ENCODE peak calls at places on chromosomes 6 and 20, in five cellular contexts. K, E, Z, W and Q are unnamed samples.

GRCh38 chr6:55869731-55870130 is 5.7 kb downstream of the BMP5 start:
- DNase-seq in E (no peak), W (no peak), Z (no peak), K (no peak), Q (no peak)

GRCh38 chr6:29679962-29680361 is 990 bp downstream of the ZFP57 start:
- DNase-seq in E (no peak), K (no peak), Z (no peak), W (peak), Q (no peak)

GRCh38 chr20:60967431-60968316 is 284.4 kb upstream of the CDH4 start:
- DNase-seq in E (no peak), W (no peak), K (no peak), Z (no peak), Q (no peak)

GRCh38 chr6:44269921-44270525 is at the start of gene TMEM151B:
- DNase-seq in E (no peak), Z (peak), K (no peak), W (no peak), Q (no peak)

GRCh38 chr20:4233520-4233919 is 218.2 kb upstream of the RNF24 start:
- DNase-seq in E (no peak), K (no peak), W (peak), Z (no peak), Q (no peak)

GRCh38 chr6:16493802-16494201 is 255.4 kb downstream of the GMPR start:
- DNase-seq in Z (no peak), W (no peak), K (no peak), E (no peak), Q (no peak)

GRCh38 chr6:29975561-29975907 is 33.2 kb downstream of the HLA-A start:
- DNase-seq in K (no peak), W (no peak), Z (no peak), E (no peak), Q (no peak)

GRCh38 chr6:139108378-139108777 is 26.5 kb upstream of the HECA start:
- DNase-seq in E (no peak), W (no peak), Z (no peak), K (no peak), Q (no peak)

GRCh38 chr20:58065508-58066361 is 162.7 kb downstream of the ANKRD60 start:
- DNase-seq in Z (peak), W (no peak), K (no peak), E (no peak), Q (no peak)

GRCh38 chr20:17622086-17622850 is 52.4 kb downstream of the DSTN start:
- DNase-seq in W (no peak), E (no peak), K (no peak), Z (no peak), Q (no peak)

DNA sequence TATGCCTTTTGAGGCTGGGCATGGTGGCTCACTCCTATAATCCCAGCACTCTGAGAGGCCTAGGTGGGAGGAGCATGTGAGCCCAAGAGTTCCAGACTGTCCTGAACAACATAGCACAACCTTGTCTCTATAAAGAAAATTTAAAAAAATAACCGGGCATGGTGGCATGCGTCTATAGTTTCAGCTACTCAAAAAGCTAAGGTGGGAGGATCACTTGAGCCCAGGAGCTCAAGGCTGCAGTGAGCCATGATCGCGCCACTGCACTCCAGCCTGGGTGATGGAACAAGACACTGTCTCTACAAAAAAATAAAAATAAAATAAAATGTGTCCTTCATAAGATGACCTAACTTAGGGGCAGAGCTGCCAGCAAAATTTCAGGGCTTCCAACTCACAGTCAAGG is 12.6 kb downstream of the ID4 start:
- DNase-seq in Z (no peak), W (no peak), E (no peak), K (no peak), Q (no peak)
- H3K4me3 ChIP-seq in Z (no peak), W (no peak), E (no peak), K (no peak), Q (no peak)

GRCh38 chr20:24862606-24863005 is 86.5 kb upstream of the CST7 start:
- DNase-seq in E (no peak), K (no peak), Z (no peak), W (no peak), Q (no peak)

GRCh38 chr20:24862186-24862585 is 86.9 kb upstream of the CST7 start:
- DNase-seq in Z (no peak), W (no peak), K (no peak), E (no peak), Q (no peak)

GRCh38 chr20:24866742-24867141 is 82.3 kb upstream of the CST7 start:
- DNase-seq in Z (no peak), E (no peak), K (no peak), W (no peak), Q (no peak)

GRCh38 chr20:24866008-24866407 is 83.1 kb upstream of the CST7 start:
- DNase-seq in W (no peak), K (no peak), E (no peak), Z (no peak), Q (no peak)

DNA sequence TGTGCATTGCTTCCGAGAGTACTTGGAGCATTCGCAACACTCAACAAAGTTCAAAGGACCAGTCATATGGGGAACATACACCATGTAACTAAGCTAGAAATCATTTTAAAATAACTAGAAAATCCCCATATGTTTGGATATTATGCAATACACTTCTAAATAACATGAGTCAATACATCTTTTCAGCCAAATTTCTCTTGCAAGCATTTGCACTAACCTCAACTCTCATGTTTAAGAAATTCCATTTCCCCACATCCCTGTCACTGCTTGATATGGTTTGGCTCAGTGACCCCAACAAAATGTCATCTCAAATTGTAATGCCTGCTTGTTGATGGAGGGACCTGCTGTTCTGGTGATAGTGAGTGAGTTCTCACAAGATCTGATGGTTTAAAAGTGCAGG is 85.7 kb upstream of the CST7 start:
- DNase-seq in Z (no peak), E (no peak), W (no peak), K (no peak), Q (no peak)
- TF ChIP-seq SIN3A in Z (no peak), E (no peak), W (no peak), K (no peak), Q (no peak)

DNA sequence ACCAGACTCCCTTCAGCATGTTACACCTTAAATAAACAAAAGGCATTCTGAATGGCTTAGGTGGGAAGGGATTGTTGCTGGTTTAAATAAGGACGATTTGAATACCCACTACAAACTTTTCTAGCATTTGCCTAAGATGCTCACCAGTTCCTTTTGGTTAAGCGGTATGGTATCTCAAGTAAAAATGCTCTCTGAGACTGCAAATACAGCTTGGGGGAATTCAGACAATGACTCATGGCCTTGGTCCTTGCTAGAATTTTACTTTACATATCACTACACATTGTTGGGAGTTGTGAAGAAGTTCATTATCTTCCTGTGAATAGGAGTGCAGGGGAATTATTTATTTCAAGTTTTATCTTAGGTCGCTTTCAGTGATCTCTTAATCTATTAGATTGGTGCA is 670.7 kb downstream of the UTRN start:
- DNase-seq in K (no peak), Z (no peak), W (no peak), E (no peak), Q (no peak)
- H3K27ac ChIP-seq in K (no peak), Z (no peak), W (no peak), E (no peak), Q (no peak)

DNA sequence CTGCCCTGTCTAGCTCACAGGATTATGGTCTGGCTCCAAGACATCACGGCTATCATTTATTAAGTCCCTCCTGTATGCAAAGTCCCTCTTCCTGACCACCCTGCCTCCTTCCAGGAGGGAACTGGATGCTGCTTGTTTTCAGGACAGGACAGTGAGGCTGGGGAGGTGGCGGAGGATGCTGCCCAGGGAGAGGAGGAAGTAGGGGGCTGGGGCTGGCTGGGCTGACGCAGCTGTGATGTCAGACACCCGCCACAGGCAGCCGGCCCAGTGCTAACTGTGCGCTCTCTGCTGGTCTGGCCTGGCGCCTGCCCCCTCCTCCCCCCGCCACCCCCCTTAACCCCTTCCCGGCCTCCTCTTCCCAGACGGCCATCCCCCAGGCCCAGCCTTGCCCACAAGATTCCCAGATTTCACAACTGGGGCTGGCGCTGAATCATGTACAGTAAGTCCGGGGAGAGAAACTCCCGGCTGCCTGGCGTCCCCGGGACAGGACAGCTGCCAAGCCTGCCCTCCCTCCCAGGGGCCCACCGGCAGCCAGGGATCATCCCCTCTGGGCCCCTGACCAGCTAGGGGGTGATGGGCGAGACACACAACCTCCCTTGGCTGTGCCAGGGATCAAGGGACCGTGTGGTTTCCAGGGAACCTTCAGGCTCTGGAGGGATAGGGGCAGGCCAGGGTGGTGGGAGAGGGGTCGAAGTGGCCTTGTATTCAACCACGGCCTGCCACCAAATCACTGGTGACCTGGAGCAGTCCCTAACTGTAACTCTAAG is 118.1 kb downstream of the CEBPB start:
- DNase-seq in E (peak), Z (no peak), K (peak), W (peak), Q (peak)
- H3K4me3 ChIP-seq in E (peak), Z (no peak), K (peak), W (no peak), Q (peak)

DNA sequence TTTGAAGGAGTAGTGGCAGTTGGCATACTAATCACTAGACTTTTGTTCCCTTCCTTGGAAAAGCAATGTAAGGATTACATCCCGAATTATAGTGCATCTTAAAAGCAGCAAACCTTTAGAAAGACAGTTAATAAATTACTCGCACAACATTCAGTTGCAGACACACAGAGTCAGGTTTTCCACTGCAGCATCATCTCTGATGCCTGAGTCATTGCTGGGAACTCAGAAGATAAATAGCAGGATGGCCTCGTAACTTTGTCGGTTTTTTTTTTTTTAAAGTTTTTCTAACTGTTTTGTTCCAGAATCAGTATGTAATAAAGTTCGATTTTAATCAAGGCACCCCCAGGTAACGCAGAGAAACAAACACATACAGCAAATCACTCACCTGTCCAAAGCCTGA is 34.3 kb downstream of the GJA10 start:
- DNase-seq in K (no peak), E (no peak), Z (no peak), W (no peak), Q (no peak)
- TF ChIP-seq SIN3A in K (no peak), E (no peak), Z (no peak), W (no peak), Q (no peak)

GRCh38 chr20:53448875-53449274 is 144.8 kb downstream of the ZNF217 start:
- DNase-seq in W (no peak), E (no peak), K (no peak), Z (no peak), Q (no peak)
- H3K27ac ChIP-seq in W (no peak), E (no peak), K (no peak), Z (no peak), Q (no peak)

GRCh38 chr20:44023515-44024371 is 109.1 kb downstream of the TOX2 start:
- DNase-seq in Z (no peak), K (no peak), W (no peak), E (no peak), Q (no peak)

GRCh38 chr20:44026932-44027685 is 112.5 kb downstream of the TOX2 start:
- DNase-seq in W (no peak), Z (no peak), E (no peak), K (no peak), Q (no peak)

GRCh38 chr20:44027686-44028340 is 113.2 kb downstream of the TOX2 start:
- DNase-seq in Z (no peak), W (no peak), E (no peak), K (no peak), Q (no peak)

GRCh38 chr20:44024820-44025580 is 110.3 kb downstream of the TOX2 start:
- DNase-seq in K (no peak), Z (no peak), W (no peak), E (no peak), Q (no peak)

GRCh38 chr20:44025756-44026155 is 111.1 kb downstream of the TOX2 start:
- DNase-seq in K (no peak), W (no peak), E (no peak), Z (peak), Q (no peak)
- H3K4me3 ChIP-seq in K (no peak), W (no peak), E (no peak), Z (no peak), Q (no peak)

DNA sequence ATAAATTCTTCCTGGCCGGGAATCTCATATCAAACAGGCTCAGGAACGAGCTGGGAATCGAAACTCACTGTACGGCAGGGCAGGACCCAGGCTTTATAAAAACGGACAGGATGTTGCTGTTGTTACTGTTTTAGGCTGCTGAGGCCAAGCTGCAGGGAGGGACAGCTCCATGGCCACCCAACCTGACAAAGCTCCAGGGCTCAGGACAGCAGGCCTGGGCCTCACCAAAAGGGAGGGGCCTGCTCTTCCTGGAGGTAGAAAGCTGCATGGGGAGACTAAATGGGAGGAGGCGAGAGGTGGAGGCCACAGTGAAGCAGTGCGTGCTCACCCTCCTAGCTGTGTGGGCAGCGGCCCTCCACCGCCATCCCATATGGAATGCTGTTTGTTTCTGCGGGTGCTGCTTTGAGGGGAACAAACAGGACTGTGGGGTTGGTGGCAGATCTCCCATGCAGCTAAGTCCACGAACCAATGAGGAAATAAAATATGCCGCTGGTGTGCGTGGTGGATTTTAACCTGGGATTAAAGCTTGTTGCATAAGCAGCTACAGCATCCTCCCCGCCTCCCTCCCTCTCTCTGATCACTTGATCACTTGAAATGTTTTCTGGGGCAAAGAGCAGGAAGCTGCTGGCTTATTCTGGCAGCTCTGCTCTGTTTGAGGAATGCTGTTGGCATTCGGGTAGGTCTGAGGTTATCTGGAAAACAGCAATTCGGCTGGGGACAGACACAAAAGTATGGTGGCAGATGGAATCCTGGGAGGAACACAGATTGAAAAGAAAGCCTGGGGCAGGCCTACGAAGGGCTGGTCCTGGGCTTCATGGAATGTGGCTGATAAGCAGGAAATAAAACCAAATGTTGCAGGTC is 2.4 kb upstream of the ZMYND8 start:
- DNase-seq in W (peak), K (peak), E (peak), Z (no peak), Q (peak)
- TF ChIP-seq SIN3A in W (no peak), K (no peak), E (peak), Z (no peak), Q (no peak)

DNA sequence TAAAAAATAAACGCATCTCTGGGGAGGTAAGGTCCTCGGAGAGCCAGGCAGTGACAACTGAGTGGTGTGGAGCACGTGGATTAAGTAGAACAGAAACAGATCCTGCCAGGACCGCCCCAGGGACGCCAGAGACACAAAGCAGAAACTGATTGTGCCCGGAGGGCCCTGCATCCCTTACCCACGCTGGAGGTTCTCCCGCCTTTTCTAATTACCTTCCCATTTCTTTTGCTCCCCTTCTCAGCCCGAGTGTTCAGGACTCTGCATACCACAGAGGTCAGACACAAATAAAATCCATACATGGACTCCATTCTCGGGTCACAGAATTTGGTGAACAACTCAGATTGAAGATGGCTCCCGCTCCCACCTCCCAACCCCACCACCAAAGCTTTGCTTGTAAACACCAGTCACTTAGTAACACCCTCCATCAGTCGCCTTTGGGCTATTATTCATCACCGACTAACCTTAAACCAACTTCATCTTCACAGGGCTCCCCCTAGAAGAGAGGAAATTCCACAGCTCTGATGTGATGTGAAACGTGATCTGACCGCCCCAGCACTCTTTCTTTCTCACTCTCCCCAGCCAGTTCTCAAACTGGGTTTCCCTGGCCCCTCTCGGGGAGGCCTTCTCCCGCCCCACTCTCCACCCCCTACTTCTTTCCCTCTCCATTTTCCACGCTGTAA is 32.6 kb upstream of the PIM1 start:
- DNase-seq in W (no peak), Z (peak), E (peak), K (peak), Q (no peak)
- H3K27ac ChIP-seq in W (no peak), Z (peak), E (peak), K (peak), Q (peak)